ENCODE peak calls at places on chromosomes 5 and 9, in nine cellular contexts. L is keratinocyte, M is astrocyte of the spinal cord, U is HCT116, O is foreskin fibroblast, A is dorsolateral prefrontal cortex, E is PC-9, Q is upper lobe of right lung, C is WERI-Rb-1. Y is an unnamed sample.

GRCh38 chr9:23342296-23342695 is 483.7 kb downstream of the ELAVL2 start:
- DNase-seq in Q (no peak), A (no peak), E (no peak), U (no peak), M (peak; percentile 79), L (no peak), C (no peak), O (no peak), Y (peak; percentile 54)

GRCh38 chr5:176134529-176135223 is 103.5 kb upstream of the SIMC1 start:
- DNase-seq in C (no peak), M (no peak), O (no peak), A (no peak), U (no peak), E (no peak), L (no peak), Q (no peak), Y (no peak)

GRCh38 chr5:55994502-55994997 is at the start of gene IL6ST:
- DNase-seq in O (peak; percentile 57), C (no peak), Q (no peak), A (no peak), L (no peak), M (peak; percentile 56), U (no peak), E (no peak), Y (peak; percentile 90)

GRCh38 chr9:119289740-119290139 is 79.5 kb downstream of the BRINP1 start:
- DNase-seq in E (peak; percentile 18), U (no peak), Q (no peak), M (peak; percentile 54), L (no peak), C (peak; percentile 70), O (no peak), A (no peak), Y (peak; percentile 37)

GRCh38 chr5:136399512-136399911 is 34.2 kb upstream of the TRPC7 start:
- DNase-seq in E (no peak), C (no peak), O (no peak), L (no peak), Q (no peak), M (no peak), U (no peak), A (no peak), Y (no peak)

GRCh38 chr5:135225856-135226560 is 173.0 kb downstream of the MACROH2A1 start:
- DNase-seq in M (no peak), C (no peak), E (no peak), U (no peak), Q (peak; percentile 61), O (no peak), A (no peak), L (no peak), Y (no peak)

GRCh38 chr5:93622240-93622885 is 39.3 kb downstream of the NR2F1 start:
- DNase-seq in E (no peak), O (peak; percentile 38), M (peak; percentile 73), C (no peak), Q (no peak), A (no peak), L (no peak), U (no peak), Y (no peak)

GRCh38 chr5:154191467-154192261 is 1.1 kb downstream of the GALNT10 start:
- DNase-seq in Q (no peak), E (no peak), M (peak; percentile 34), L (no peak), U (no peak), A (no peak), C (no peak), O (no peak), Y (peak; percentile 54)

GRCh38 chr9:116286287-116286686 is 132.7 kb downstream of the PAPPA start:
- DNase-seq in M (peak; percentile 51), C (no peak), Q (no peak), A (no peak), O (no peak), L (no peak), E (no peak), U (no peak), Y (peak; percentile 46)

GRCh38 chr5:177008716-177009115 is 2.1 kb upstream of the UIMC1 start:
- DNase-seq in C (no peak), A (no peak), U (no peak), M (no peak), Q (no peak), L (no peak), O (no peak), E (no peak), Y (peak; percentile 67)

GRCh38 chr5:42513246-42513645 is 90.0 kb downstream of the GHR start:
- DNase-seq in U (no peak), L (no peak), C (no peak), O (no peak), A (no peak), Q (no peak), M (no peak), E (no peak), Y (no peak)

GRCh38 chr5:72895758-72896157 is 60.1 kb upstream of the FCHO2 start:
- DNase-seq in L (no peak), Q (no peak), U (no peak), O (no peak), A (no peak), C (no peak), E (no peak), M (no peak), Y (no peak)

GRCh38 chr5:119017999-119018398 is 29.7 kb upstream of the DTWD2 start:
- DNase-seq in C (no peak), A (no peak), L (no peak), M (no peak), O (no peak), U (no peak), E (no peak), Q (no peak), Y (no peak)

GRCh38 chr9:132087438-132088030 is 7.9 kb upstream of the MED27 start:
- DNase-seq in Q (no peak), M (no peak), A (no peak), L (no peak), E (no peak), C (no peak), O (no peak), U (no peak), Y (no peak)

DNA sequence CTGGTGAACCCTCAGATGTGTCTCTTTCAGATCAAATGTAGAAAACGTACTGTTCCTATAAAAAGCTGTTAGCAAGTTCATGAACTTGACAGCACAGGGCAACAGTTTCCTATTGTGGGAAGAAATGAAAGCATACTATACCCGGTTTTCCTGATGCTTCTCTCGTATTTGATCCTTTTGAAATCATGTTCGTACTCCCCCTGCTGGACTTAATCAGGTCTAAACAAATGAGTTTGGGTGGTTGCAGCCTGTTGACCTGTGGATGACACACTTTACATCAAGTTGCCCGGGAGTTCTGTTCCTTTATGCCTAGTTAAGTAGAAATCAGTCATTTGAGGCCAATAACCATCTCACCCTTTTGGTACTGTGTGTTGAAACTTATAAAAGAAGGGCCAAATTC is 1992.3 kb downstream of the MAT2B start:
- DNase-seq in Q (no peak), M (no peak), E (no peak), U (no peak), L (no peak), A (no peak), C (peak; percentile 8), O (no peak), Y (peak; percentile 28)
- TF ChIP-seq CTCF in Q (peak; percentile 29), M (peak; percentile 24), E (peak; percentile 55), U (peak; percentile 5), L (no peak), A (no peak), C (no peak), O (no peak), Y (peak; percentile 24)

GRCh38 chr5:59275170-59275536 is 618.4 kb downstream of the PDE4D start:
- DNase-seq in E (no peak), C (no peak), U (no peak), A (no peak), O (no peak), Q (no peak), L (no peak), M (no peak), Y (no peak)

GRCh38 chr5:59272744-59273427 is 620.6 kb downstream of the PDE4D start:
- DNase-seq in U (no peak), L (no peak), E (no peak), A (no peak), C (no peak), O (no peak), M (no peak), Q (no peak), Y (no peak)

GRCh38 chr5:59276277-59276647 is 617.3 kb downstream of the PDE4D start:
- DNase-seq in U (no peak), L (no peak), A (no peak), C (no peak), Q (no peak), O (no peak), E (no peak), M (no peak), Y (no peak)

GRCh38 chr5:59275537-59276276 is 617.8 kb downstream of the PDE4D start:
- DNase-seq in O (peak; percentile 14), A (no peak), E (peak; percentile 35), C (no peak), U (no peak), L (no peak), Q (no peak), M (peak; percentile 80), Y (peak; percentile 13)

DNA sequence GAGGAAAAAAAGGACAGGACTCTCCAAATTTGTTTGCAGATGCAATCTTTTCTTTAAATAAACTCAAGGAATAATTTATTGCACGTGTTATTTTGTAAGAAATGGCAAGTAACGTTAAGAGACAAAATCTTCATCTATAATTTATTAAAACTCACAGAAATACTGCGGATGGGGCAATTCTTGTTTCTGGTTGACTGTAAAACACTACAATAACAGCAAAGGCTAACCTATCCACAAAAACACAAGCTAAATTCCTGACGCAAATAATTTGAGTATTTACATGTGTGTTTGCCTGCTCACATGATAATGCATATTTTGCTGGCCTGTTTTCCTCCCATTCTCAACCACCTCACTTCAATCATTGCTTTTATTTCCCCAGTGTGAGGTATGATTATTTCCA is 619.4 kb downstream of the PDE4D start:
- DNase-seq in Q (no peak), A (no peak), C (no peak), L (no peak), O (no peak), U (no peak), E (no peak), M (no peak), Y (no peak)
- H3K4me3 ChIP-seq in Q (peak overlapping the region; percentile 54), A (peak overlapping the region; percentile 65), C (no peak overlapping the region), L (no peak overlapping the region), O (no peak overlapping the region), U (no peak overlapping the region), E (no peak overlapping the region), M (no peak overlapping the region), Y (no peak overlapping the region)

DNA sequence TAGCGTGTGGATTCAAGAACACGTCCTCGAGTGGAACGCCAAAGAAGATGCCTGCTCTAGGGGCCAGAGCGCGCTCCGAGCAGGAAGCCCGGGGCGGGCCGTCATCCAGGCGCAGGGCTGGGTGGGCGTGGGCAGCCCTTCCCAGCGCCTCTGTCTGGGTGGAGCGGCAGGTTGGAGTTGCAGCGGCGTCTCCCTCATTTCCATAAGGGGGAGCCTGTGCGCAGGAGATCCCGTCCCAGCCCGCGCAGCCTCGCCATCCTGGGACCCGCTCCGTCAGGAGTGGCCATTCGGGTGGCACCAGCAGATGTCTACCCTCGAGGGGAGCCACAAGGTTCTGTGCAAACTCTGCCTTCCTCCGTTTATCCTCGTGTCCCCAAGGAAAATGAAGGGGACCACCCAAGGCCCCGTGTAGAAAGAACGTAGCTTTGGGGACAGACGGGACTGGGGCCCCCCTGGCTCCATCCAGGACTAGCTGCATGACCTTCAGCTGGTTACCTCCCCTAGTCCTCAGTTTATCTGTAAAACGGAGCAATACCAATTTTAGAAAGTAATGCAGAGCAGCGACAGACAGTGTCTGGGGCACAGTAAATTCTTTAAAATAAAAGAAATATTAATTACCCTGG is 155.5 kb upstream of the SMIM23 start:
- DNase-seq in U (peak; percentile 41), O (peak; percentile 31), M (peak; percentile 52), Q (peak; percentile 74), C (peak; percentile 76), E (peak; percentile 60), L (no peak), A (peak; percentile 43), Y (peak; percentile 52)
- TF ChIP-seq CTCF in U (peak; percentile 49), O (peak; percentile 57), M (peak; percentile 76), Q (peak; percentile 47), C (peak; percentile 70), E (peak; percentile 55), L (peak; percentile 84), A (no peak), Y (peak; percentile 68)

GRCh38 chr5:68057186-68057585 is 158.4 kb upstream of the PIK3R1 start:
- DNase-seq in C (no peak), A (no peak), L (no peak), O (no peak), E (no peak), M (no peak), Q (no peak), U (no peak), Y (no peak)
- H3K4me3 ChIP-seq in C (no peak overlapping the region), A (no peak overlapping the region), L (no peak overlapping the region), O (no peak overlapping the region), E (no peak overlapping the region), M (no peak overlapping the region), Q (no peak overlapping the region), U (no peak overlapping the region), Y (no peak overlapping the region)